ENCODE peak calls at places on chromosomes 11 and 22, in nine cellular contexts. N is Peyer's patch, M is foreskin fibroblast, J is colonic mucosa, U is heart right ventricle, Z is fibroblast of lung, R is RWPE1, E is left ventricle myocardium inferior, Y is adrenal gland. S is an unnamed sample.
A peak's percentile ranks its signal among the peaks of the same experiment; 100 is the strongest.

GRCh38 chr22:47543447-47543846 is 781.0 kb downstream of the TBC1D22A start:
- DNase-seq in N (no peak), M (no peak), J (no peak), U (no peak), Z (no peak), R (no peak), E (no peak), Y (no peak), S (no peak)

GRCh38 chr22:39690901-39691620 is 120.5 kb downstream of the CACNA1I start:
- DNase-seq in N (no peak), M (no peak), J (no peak), U (no peak), Z (no peak), R (no peak), E (no peak), Y (peak; percentile 16), S (no peak)

GRCh38 chr11:134542401-134543143 is 130.5 kb upstream of the B3GAT1 start:
- DNase-seq in N (no peak), M (no peak), J (peak; percentile 68), U (peak; percentile 2), Z (no peak), R (peak; percentile 36), E (no peak), Y (no peak), S (no peak)

GRCh38 chr11:121459413-121460041 is 6.8 kb upstream of the SORL1-AS1 start:
- DNase-seq in N (no peak), M (no peak), J (no peak), U (no peak), Z (no peak), R (no peak), E (no peak), Y (no peak), S (no peak)

GRCh38 chr11:66734215-66734614 is 5.2 kb upstream of the SPTBN2 start:
- DNase-seq in N (no peak), M (no peak), J (no peak), U (no peak), Z (no peak), R (no peak), E (no peak), Y (no peak), S (no peak)

GRCh38 chr11:5690736-5691135 is 1.1 kb downstream of the TRIM22 start:
- DNase-seq in N (no peak), M (no peak), J (no peak), U (no peak), Z (peak; percentile 41), R (no peak), E (no peak), Y (no peak), S (no peak)

GRCh38 chr11:117492578-117493251 is 165.1 kb downstream of the CEP164 start:
- DNase-seq in N (no peak), M (no peak), J (no peak), U (no peak), Z (no peak), R (no peak), E (no peak), Y (no peak), S (no peak)

GRCh38 chr11:132886335-132886734 is 646.0 kb downstream of the OPCML start:
- DNase-seq in N (no peak), M (peak; percentile 23), J (no peak), U (no peak), Z (peak; percentile 85), R (no peak), E (no peak), Y (no peak), S (no peak)

GRCh38 chr11:129374081-129374992 is 1.3 kb upstream of the BARX2 start:
- DNase-seq in N (no peak), M (no peak), J (peak; percentile 45), U (no peak), Z (no peak), R (no peak), E (no peak), Y (no peak), S (peak; percentile 32)

GRCh38 chr22:31170971-31171370 is 11.0 kb downstream of the RNF185 start:
- DNase-seq in N (no peak), M (no peak), J (no peak), U (no peak), Z (no peak), R (no peak), E (no peak), Y (no peak), S (no peak)

GRCh38 chr11:96021901-96022650 is 98.2 kb upstream of the MTMR2 start:
- DNase-seq in N (no peak), M (no peak), J (no peak), U (no peak), Z (no peak), R (no peak), E (no peak), Y (no peak), S (no peak)

GRCh38 chr11:96017872-96018271 is 94.0 kb upstream of the MTMR2 start:
- DNase-seq in N (no peak), M (no peak), J (no peak), U (no peak), Z (no peak), R (no peak), E (no peak), Y (no peak), S (no peak)

GRCh38 chr11:96016978-96017502 is 93.1 kb upstream of the MTMR2 start:
- DNase-seq in N (no peak), M (no peak), J (no peak), U (no peak), Z (no peak), R (no peak), E (no peak), Y (no peak), S (no peak)

GRCh38 chr11:96019810-96020747 is 96.2 kb upstream of the MTMR2 start:
- DNase-seq in N (no peak), M (no peak), J (no peak), U (no peak), Z (no peak), R (no peak), E (no peak), Y (no peak), S (no peak)

GRCh38 chr11:96019271-96019670 is 95.4 kb upstream of the MTMR2 start:
- DNase-seq in N (no peak), M (no peak), J (no peak), U (no peak), Z (no peak), R (no peak), E (no peak), Y (no peak), S (no peak)
- TF ChIP-seq CTCF in N (no peak), M (no peak), J (no peak), U (no peak), Z (no peak), R (no peak), E (no peak), Y (no peak), S (no peak)

GRCh38 chr11:20669833-20670684 is 673 bp downstream of the NELL1 start:
- DNase-seq in N (no peak), M (no peak), J (no peak), U (no peak), Z (no peak), R (no peak), E (no peak), Y (no peak), S (no peak)

GRCh38 chr11:20670932-20671403 is 1.6 kb downstream of the NELL1 start:
- DNase-seq in N (no peak), M (no peak), J (no peak), U (no peak), Z (no peak), R (no peak), E (no peak), Y (no peak), S (no peak)

GRCh38 chr11:20671856-20672546 is 2.6 kb downstream of the NELL1 start:
- DNase-seq in N (no peak), M (no peak), J (no peak), U (no peak), Z (no peak), R (no peak), E (no peak), Y (no peak), S (peak; percentile 38)

GRCh38 chr11:20668844-20669832 is at the start of gene NELL1:
- DNase-seq in N (no peak), M (no peak), J (no peak), U (no peak), Z (no peak), R (no peak), E (no peak), Y (no peak), S (peak; percentile 25)

DNA sequence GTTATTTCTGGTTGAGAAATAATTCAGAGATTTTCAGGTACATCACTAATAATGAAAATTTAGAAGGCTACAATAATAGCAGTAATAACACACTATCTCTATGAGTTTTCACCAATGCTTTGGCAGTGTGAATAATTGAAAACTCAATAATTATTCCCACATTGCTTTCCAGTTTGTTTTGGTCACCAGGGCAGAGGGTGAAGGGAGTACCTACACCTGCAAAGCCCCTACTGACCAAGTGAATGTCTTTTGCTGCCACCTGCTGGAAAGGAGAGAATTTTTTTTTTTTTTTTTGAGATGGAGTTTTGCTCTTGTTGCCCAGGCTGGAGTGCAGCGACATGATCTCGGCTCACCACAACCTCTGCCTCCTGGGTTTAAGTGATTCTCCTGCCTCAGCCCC is 3.2 kb downstream of the NELL1 start:
- DNase-seq in N (no peak), M (no peak), J (no peak), U (no peak), Z (no peak), R (no peak), E (no peak), Y (no peak), S (no peak)
- TF ChIP-seq CTCF in N (no peak), M (peak; percentile 11), J (no peak), U (peak; percentile 24), Z (peak; percentile 31), R (peak; percentile 27), E (peak; percentile 38), Y (peak; percentile 23), S (peak; percentile 16)

GRCh38 chr11:44526438-44526837 is 39.0 kb upstream of the CD82 start:
- DNase-seq in N (no peak), M (no peak), J (no peak), U (no peak), Z (no peak), R (no peak), E (no peak), Y (no peak), S (no peak)

GRCh38 chr11:44524751-44525171 is 40.7 kb upstream of the CD82 start:
- DNase-seq in N (no peak), M (no peak), J (no peak), U (peak; percentile 42), Z (peak; percentile 56), R (no peak), E (no peak), Y (no peak), S (no peak)

GRCh38 chr11:44528103-44528502 is 37.4 kb upstream of the CD82 start:
- DNase-seq in N (no peak), M (no peak), J (no peak), U (no peak), Z (no peak), R (no peak), E (no peak), Y (peak; percentile 27), S (no peak)

GRCh38 chr11:44527476-44527875 is 38.0 kb upstream of the CD82 start:
- DNase-seq in N (no peak), M (no peak), J (no peak), U (no peak), Z (no peak), R (no peak), E (peak; percentile 35), Y (no peak), S (no peak)

GRCh38 chr11:44525473-44526252 is 39.8 kb upstream of the CD82 start:
- DNase-seq in N (no peak), M (no peak), J (no peak), U (no peak), Z (no peak), R (no peak), E (no peak), Y (no peak), S (no peak)
- TF ChIP-seq CTCF in N (no peak), M (no peak), J (no peak), U (no peak), Z (no peak), R (no peak), E (no peak), Y (no peak), S (no peak)

GRCh38 chr11:19934828-19935259 is 222.2 kb downstream of the NAV2 start:
- DNase-seq in N (no peak), M (no peak), J (no peak), U (no peak), Z (peak; percentile 88), R (no peak), E (no peak), Y (no peak), S (no peak)
- TF ChIP-seq CTCF in N (no peak), M (no peak), J (no peak), U (no peak), Z (no peak), R (no peak), E (no peak), Y (no peak), S (no peak)